ENCODE peak calls at places on chromosomes 5 and 9, in six cellular contexts. C is breast epithelium, B is caudate nucleus, M is mesenchymal stem cell, I is AG04450, D is GM23338. L is an unnamed sample.

GRCh38 chr9:123725389-123725788 is 204.5 kb downstream of the DENND1A start:
- DNase-seq in B (peak), I (no peak), D (peak), C (no peak), M (no peak), L (no peak)

GRCh38 chr5:155616779-155617392 is 603.3 kb downstream of the KIF4B start:
- DNase-seq in D (peak), C (no peak), I (no peak), B (peak), M (peak), L (no peak)

GRCh38 chr9:84170521-84171141 is 169.9 kb downstream of the SLC28A3 start:
- DNase-seq in B (no peak), D (peak), M (peak), C (peak), I (peak), L (no peak)

GRCh38 chr9:73074176-73074708 is 77.4 kb upstream of the ANXA1 start:
- DNase-seq in I (no peak), M (peak), B (no peak), D (no peak), C (no peak), L (no peak)

GRCh38 chr9:111719541-111719940 is 58.1 kb downstream of the GNG10 start:
- DNase-seq in D (no peak), I (no peak), M (no peak), C (no peak), B (no peak), L (no peak)

GRCh38 chr5:100517301-100517974 is 17.7 kb upstream of the FAM174A start:
- DNase-seq in M (no peak), I (no peak), D (peak), C (peak), B (no peak), L (no peak)

GRCh38 chr5:141149812-141150211 is at the start of gene PCDHB6:
- DNase-seq in C (no peak), I (no peak), M (no peak), B (no peak), D (peak), L (no peak)

GRCh38 chr9:19431361-19432171 is 22.8 kb downstream of the ACER2 start:
- DNase-seq in M (no peak), B (no peak), D (no peak), I (no peak), C (no peak), L (no peak)

GRCh38 chr9:129823163-129823933 is 588 bp downstream of the TOR1A start:
- DNase-seq in D (peak), B (no peak), M (peak), C (no peak), I (no peak), L (no peak)

GRCh38 chr5:179393078-179393477 is 47.8 kb upstream of the ADAMTS2 start:
- DNase-seq in I (no peak), C (no peak), B (no peak), M (peak), D (no peak), L (no peak)

GRCh38 chr9:13383216-13383615 is 103.7 kb upstream of the MPDZ start:
- DNase-seq in M (no peak), C (no peak), B (no peak), D (no peak), I (no peak), L (no peak)

GRCh38 chr9:113682297-113682771 is 193.8 kb upstream of the ZNF618 start:
- DNase-seq in I (peak), C (peak), B (peak), D (peak), M (peak), L (peak)
- H3K27ac ChIP-seq in I (peak), C (no peak), B (no peak), D (no peak), M (no peak), L (no peak)

GRCh38 chr5:127705120-127705892 is 2.1 kb downstream of the CCDC192 start:
- DNase-seq in B (no peak), C (no peak), I (peak), M (peak), D (peak), L (no peak)

GRCh38 chr5:127706691-127707090 is 3.5 kb downstream of the CCDC192 start:
- DNase-seq in M (peak), B (no peak), C (no peak), I (no peak), D (no peak), L (no peak)

GRCh38 chr5:127702913-127703575 is at the start of gene CCDC192:
- DNase-seq in M (peak), C (no peak), I (no peak), B (no peak), D (peak), L (no peak)

GRCh38 chr5:127702434-127702833 is 757 bp upstream of the CCDC192 start:
- DNase-seq in B (no peak), D (no peak), C (no peak), I (no peak), M (no peak), L (no peak)

GRCh38 chr5:127707209-127707608 is 4.0 kb downstream of the CCDC192 start:
- DNase-seq in C (no peak), I (no peak), M (no peak), B (no peak), D (no peak), L (no peak)
- H3K27ac ChIP-seq in C (no peak), I (no peak), M (no peak), B (peak), D (no peak), L (no peak)

GRCh38 chr9:70382046-70382708 is 32.3 kb downstream of the KLF9 start:
- DNase-seq in D (no peak), M (peak), B (no peak), I (no peak), C (no peak), L (no peak)
- H3K27ac ChIP-seq in D (no peak), M (no peak), B (no peak), I (no peak), C (no peak), L (no peak)

GRCh38 chr5:58279259-58279658 is 180.6 kb downstream of the PLK2 start:
- DNase-seq in I (no peak), B (no peak), C (no peak), D (no peak), M (no peak), L (no peak)

GRCh38 chr5:58286741-58287140 is 173.1 kb downstream of the PLK2 start:
- DNase-seq in D (no peak), B (no peak), C (no peak), I (no peak), M (no peak), L (no peak)

GRCh38 chr5:58276431-58276830 is 183.5 kb downstream of the PLK2 start:
- DNase-seq in B (no peak), M (no peak), D (no peak), I (no peak), C (no peak), L (no peak)

GRCh38 chr5:58284886-58285285 is 175.0 kb downstream of the PLK2 start:
- DNase-seq in I (no peak), C (no peak), M (no peak), B (no peak), D (no peak), L (no peak)

GRCh38 chr5:58281189-58281588 is 178.7 kb downstream of the PLK2 start:
- DNase-seq in B (no peak), I (no peak), C (no peak), D (no peak), M (no peak), L (no peak)
- H3K27ac ChIP-seq in B (no peak), I (no peak), C (no peak), D (no peak), M (no peak), L (no peak)

GRCh38 chr9:120385606-120386389 is 194.2 kb downstream of the CDK5RAP2 start:
- DNase-seq in D (no peak), B (no peak), C (no peak), M (no peak), I (no peak), L (no peak)
- H3K27ac ChIP-seq in D (no peak), B (peak), C (peak), M (no peak), I (no peak), L (no peak)

GRCh38 chr5:172896465-172896864 is 62.4 kb downstream of the ERGIC1 start:
- DNase-seq in C (no peak), M (peak), I (no peak), B (no peak), D (no peak), L (no peak)

GRCh38 chr5:172897691-172898512 is 61.3 kb upstream of the RPL26L1 start:
- DNase-seq in C (no peak), D (no peak), B (no peak), M (peak), I (peak), L (no peak)

GRCh38 chr5:172892713-172893112 is 58.7 kb downstream of the ERGIC1 start:
- DNase-seq in M (no peak), C (no peak), I (no peak), B (no peak), D (no peak), L (no peak)

GRCh38 chr5:172894767-172895166 is 60.7 kb downstream of the ERGIC1 start:
- DNase-seq in I (no peak), D (no peak), M (no peak), B (no peak), C (no peak), L (no peak)

GRCh38 chr5:172895549-172895948 is 61.5 kb downstream of the ERGIC1 start:
- DNase-seq in I (no peak), B (no peak), D (no peak), C (no peak), M (no peak), L (no peak)
- H3K27ac ChIP-seq in I (no peak), B (no peak), D (no peak), C (peak), M (no peak), L (no peak)

DNA sequence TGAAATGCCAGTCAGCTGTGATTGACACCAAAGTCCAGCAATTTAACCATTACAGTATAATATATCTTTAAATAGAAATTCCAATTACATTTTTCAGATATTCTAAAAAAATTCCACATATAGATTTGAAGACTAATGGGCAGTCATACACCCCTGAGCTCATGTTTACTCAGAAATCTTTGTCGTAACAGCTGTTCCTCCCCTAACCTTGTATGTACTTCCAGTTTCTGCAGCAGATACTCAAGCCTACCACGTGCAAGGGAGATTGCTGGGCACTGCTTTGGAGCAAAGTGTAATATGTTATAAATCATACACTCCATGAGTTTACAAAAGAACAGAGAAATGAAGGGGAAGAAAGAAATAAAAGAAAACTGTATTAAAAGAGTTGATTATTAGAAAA is 241.2 kb downstream of the TRIM32 start:
- DNase-seq in M (no peak), D (no peak), C (no peak), I (no peak), B (no peak), L (no peak)
- H3K27ac ChIP-seq in M (no peak), D (peak), C (no peak), I (no peak), B (no peak), L (no peak)

GRCh38 chr9:91724609-91725505 is 225.2 kb downstream of the ROR2 start:
- DNase-seq in B (no peak), C (no peak), M (no peak), D (no peak), I (no peak), L (no peak)

GRCh38 chr9:91727972-91728371 is 222.1 kb downstream of the ROR2 start:
- DNase-seq in D (no peak), M (no peak), B (no peak), C (no peak), I (no peak), L (no peak)

GRCh38 chr9:91725651-91726050 is 224.4 kb downstream of the ROR2 start:
- DNase-seq in M (no peak), B (no peak), I (no peak), C (no peak), D (no peak), L (no peak)

GRCh38 chr9:91727316-91727861 is 222.6 kb downstream of the ROR2 start:
- DNase-seq in I (peak), C (no peak), B (no peak), D (peak), M (peak), L (no peak)

GRCh38 chr9:91726406-91727100 is 223.5 kb downstream of the ROR2 start:
- DNase-seq in M (no peak), B (no peak), I (no peak), D (no peak), C (no peak), L (no peak)
- H3K27ac ChIP-seq in M (no peak), B (no peak), I (no peak), D (no peak), C (no peak), L (no peak)